ENCODE peak calls at places on chromosomes 7 and 10, in four cellular contexts. W is OCI-LY7, G is HCT116, B is body of pancreas. D is an unnamed sample.

GRCh38 chr10:127907411-127908105 is 655 bp downstream of the PTPRE start:
- DNase-seq in W (no peak), G (no peak), B (peak), D (no peak)

GRCh38 chr7:66263936-66264335 is 58.8 kb downstream of the TPST1 start:
- DNase-seq in W (no peak), B (no peak), G (no peak), D (no peak)

GRCh38 chr7:8831386-8831785 is 398.0 kb downstream of the NXPH1 start:
- DNase-seq in B (no peak), W (no peak), G (no peak), D (no peak)

GRCh38 chr7:101681170-101682007 is 52.3 kb upstream of the MYL10 start:
- DNase-seq in W (no peak), B (peak), G (peak), D (no peak)

GRCh38 chr10:132479603-132480221 is 57.9 kb upstream of the INPP5A start:
- DNase-seq in G (no peak), B (peak), W (no peak), D (no peak)

GRCh38 chr10:88540355-88540754 is 42.8 kb downstream of the RNLS start:
- DNase-seq in G (no peak), B (no peak), W (no peak), D (no peak)

GRCh38 chr7:101308245-101309085 is 13.1 kb downstream of the IFT22 start:
- DNase-seq in W (no peak), G (no peak), B (peak), D (peak)

GRCh38 chr10:131117416-131118212 is 193.9 kb downstream of the TCERG1L start:
- DNase-seq in W (no peak), B (no peak), G (no peak), D (no peak)

GRCh38 chr7:33072471-33072870 is 9.9 kb upstream of the NT5C3A start:
- DNase-seq in G (no peak), B (no peak), W (no peak), D (no peak)

GRCh38 chr7:38189256-38189938 is 11.4 kb downstream of the STARD3NL start:
- DNase-seq in W (no peak), B (no peak), G (no peak), D (no peak)

GRCh38 chr10:60148266-60148840 is 241.3 kb downstream of the ANK3 start:
- DNase-seq in W (no peak), B (peak), G (no peak), D (peak)

GRCh38 chr7:44378744-44379143 is 53.4 kb upstream of the CAMK2B start:
- DNase-seq in G (no peak), B (no peak), W (no peak), D (no peak)

GRCh38 chr7:55534262-55534915 is 37.9 kb downstream of the VOPP1 start:
- DNase-seq in G (no peak), W (peak), B (no peak), D (no peak)

GRCh38 chr10:69651362-69651761 is 21.3 kb downstream of the FAM241B start:
- DNase-seq in G (no peak), W (no peak), B (no peak), D (no peak)

GRCh38 chr10:22679608-22680007 is 34.8 kb downstream of the PIP4K2A start:
- DNase-seq in B (no peak), W (no peak), G (no peak), D (peak)
- H3K4me3 ChIP-seq in B (no peak), W (no peak), G (no peak), D (no peak)

DNA sequence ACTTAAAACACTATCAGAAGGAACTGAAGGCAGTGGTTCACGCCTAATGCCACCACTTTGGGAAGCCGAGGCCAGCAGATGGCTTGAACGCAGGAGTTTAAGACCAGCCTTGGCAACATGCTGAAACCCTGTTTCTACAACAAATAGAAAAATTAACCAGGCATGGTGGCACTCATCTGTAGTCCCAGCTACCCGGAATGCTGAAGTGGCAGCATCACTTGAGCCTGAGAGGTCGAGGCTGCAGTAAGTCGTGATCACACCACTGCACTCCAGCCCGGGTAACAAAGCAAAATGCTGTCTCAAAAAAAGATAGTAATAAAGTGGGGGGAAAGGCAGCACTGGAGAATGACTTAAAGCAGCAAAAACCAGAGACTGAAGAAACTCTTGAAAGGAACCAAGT is 38.2 kb downstream of the GDI2 start:
- DNase-seq in W (no peak), B (no peak), G (no peak), D (no peak)
- H3K27ac ChIP-seq in W (peak), B (no peak), G (no peak), D (no peak)

GRCh38 chr7:149373089-149373488 is 87.8 kb downstream of the ZNF777 start:
- DNase-seq in G (no peak), B (no peak), W (peak), D (no peak)

GRCh38 chr7:149375234-149376008 is 85.4 kb downstream of the ZNF777 start:
- DNase-seq in G (no peak), W (no peak), B (no peak), D (no peak)

GRCh38 chr7:149370790-149371189 is 90.1 kb downstream of the ZNF777 start:
- DNase-seq in B (no peak), W (no peak), G (no peak), D (no peak)

GRCh38 chr7:149367417-149367816 is 93.4 kb downstream of the ZNF777 start:
- DNase-seq in W (no peak), B (no peak), G (no peak), D (no peak)

GRCh38 chr7:149369497-149369896 is 91.4 kb downstream of the ZNF777 start:
- DNase-seq in B (no peak), W (no peak), G (peak), D (no peak)
- H3K4me3 ChIP-seq in B (no peak), W (no peak), G (peak), D (no peak)

GRCh38 chr7:41977165-41977651 is 259.8 kb downstream of the GLI3 start:
- DNase-seq in G (peak), B (no peak), W (peak), D (no peak)
- H3K27ac ChIP-seq in G (no peak), B (no peak), W (no peak), D (no peak)

GRCh38 chr7:3943265-3943664 is 642.2 kb downstream of the SDK1 start:
- DNase-seq in G (no peak), W (no peak), B (no peak), D (peak)
- H3K4me3 ChIP-seq in G (no peak), W (no peak), B (no peak), D (no peak)

DNA sequence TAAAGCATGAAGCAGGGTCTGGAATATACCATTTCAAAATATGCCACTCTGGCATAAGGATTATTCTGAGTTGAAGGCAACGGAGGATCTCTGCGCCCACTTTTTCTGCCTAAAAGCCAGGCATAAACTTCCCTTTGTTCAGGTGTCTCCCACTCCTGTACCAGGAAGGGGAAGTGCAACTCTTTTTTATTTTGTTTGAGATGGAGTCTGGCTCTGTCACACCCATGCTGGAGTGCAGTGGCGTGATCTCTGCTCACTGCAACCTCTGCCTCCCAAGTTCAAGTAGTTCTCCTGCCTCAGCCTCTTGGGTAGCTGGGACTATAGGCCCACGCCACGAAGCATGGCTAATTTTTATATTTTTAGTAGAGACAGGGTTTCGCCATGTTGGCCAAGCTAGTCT is 18.2 kb downstream of the SVIL start:
- DNase-seq in G (no peak), B (no peak), W (no peak), D (no peak)
- H3K27ac ChIP-seq in G (no peak), B (no peak), W (no peak), D (no peak)

GRCh38 chr7:12584940-12585339 is 14.4 kb downstream of the SCIN start:
- DNase-seq in G (no peak), B (no peak), W (no peak), D (peak)

GRCh38 chr7:12588259-12588904 is 17.9 kb downstream of the SCIN start:
- DNase-seq in W (no peak), G (no peak), B (no peak), D (no peak)

GRCh38 chr7:12594122-12594897 is 23.8 kb downstream of the SCIN start:
- DNase-seq in G (no peak), W (no peak), B (no peak), D (no peak)

GRCh38 chr7:12595148-12595547 is 24.6 kb downstream of the SCIN start:
- DNase-seq in G (no peak), W (no peak), B (no peak), D (no peak)

DNA sequence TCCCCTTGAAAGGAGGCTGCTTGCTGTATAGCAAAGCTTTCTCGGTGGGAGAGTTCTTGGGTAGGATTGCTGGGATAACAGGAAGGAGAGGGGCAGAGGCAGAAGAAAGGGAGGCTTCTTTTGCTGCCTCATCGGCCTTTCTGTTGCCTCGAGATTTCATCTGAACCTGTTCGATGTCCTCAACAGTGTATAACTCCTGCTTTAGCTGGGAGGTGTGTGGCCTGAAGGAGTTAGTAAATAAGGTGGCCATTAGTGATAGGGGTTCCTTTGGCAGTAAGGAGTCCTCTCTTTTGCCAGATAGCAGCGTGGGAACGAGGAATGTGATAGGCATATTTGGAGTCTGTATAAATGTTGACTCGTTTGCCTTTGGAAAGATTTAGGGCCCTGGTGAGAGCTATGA is 20.0 kb downstream of the SCIN start:
- DNase-seq in G (no peak), B (no peak), W (no peak), D (no peak)
- H3K4me3 ChIP-seq in G (no peak), B (no peak), W (no peak), D (no peak)

DNA sequence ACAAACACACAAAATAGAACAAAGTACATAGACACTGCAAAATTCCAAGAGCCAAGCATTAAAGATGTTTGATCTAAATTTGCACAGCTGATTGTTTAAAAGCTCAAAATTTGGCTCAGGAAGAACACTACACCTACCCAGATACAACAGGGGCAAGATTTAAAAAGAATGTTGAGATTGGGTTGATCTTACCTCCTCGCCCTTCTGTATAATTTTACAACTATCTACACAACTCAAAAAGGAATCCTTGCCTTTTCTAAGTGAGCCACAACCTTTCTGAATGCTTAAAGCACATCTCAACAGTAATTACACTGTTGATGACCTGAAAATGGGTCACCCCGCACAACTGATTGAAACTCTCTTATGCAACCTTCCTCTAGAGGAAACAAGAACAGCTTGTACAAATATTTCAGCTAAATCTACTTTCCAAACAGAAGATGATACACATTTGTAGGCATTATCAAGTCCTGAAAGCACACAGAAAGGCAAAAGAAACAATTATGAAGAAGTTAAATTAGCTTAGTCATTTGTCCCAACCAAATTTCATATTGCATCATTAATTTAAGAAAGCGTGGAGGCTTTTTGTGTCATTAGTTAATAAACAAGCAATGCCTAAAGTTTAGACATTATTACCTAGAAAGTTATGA is 75.5 kb downstream of the UBE2H start:
- DNase-seq in W (no peak), B (no peak), G (no peak), D (no peak)
- H3K27ac ChIP-seq in W (no peak), B (peak), G (peak), D (no peak)

DNA sequence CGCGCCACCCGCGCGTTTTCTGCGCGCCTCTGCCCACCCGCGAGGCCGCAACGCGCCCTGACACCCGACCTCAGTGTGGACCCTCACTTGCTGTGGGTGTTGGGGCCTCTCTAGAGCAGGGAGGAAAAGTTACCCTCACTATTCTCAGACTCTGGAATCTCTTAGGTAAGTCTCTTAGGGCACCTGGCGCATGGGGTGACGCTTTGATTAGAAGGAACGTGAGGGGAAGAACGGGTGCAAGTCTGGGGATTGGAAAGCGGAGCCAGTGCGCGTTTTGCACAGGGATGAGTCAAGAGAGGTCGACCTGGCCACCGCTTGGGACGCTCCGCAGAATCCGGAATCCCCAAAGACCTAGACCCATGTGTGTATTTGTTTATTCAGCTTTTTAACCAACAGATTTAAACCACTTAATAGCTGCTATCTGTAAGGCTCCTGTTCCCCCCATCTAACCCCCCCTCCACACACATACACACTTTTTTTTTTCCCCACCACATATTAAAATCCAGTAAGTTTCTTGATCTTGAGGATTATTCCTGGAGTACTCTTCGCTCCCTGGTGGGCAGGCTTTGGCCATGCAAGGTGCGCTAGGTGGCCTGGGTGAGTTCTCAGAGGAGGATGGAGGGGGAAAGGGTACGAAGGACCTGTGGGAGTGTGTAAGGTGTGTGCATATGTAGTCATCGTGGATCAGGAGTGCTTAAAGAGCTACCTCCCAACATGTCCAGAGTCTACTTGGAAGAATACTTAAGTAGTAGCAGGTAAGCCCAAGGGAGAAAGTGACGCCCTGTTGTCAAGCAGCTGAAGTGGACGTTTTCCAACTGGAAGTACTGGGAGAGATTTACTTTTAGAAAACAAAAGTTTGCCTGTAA is 169.1 kb upstream of the PPP1R3A start:
- DNase-seq in W (no peak), B (peak), G (no peak), D (peak)
- H3K4me3 ChIP-seq in W (no peak), B (no peak), G (no peak), D (peak)

D was measured in small intestine.